ENCODE peak calls at places on chromosomes 5 and 9, in nine cellular contexts. I is NAMALWA; C is NCI-H82; H is stimulated activated CD8-positive, alpha-beta memory T cell treated with anti-CD3 and anti-CD28 coated beads, Interleukin-4, amount 100 ng/mL, for 48 hours; U is caudate nucleus; E is vagina; J is body of pancreas; Y is progenitor cell of endocrine pancreas; K is neuronal stem cell. D is an unnamed sample.

GRCh38 chr9:32954642-32955041 is 46.8 kb downstream of the APTX start:
- DNase-seq in I (no peak), Y (no peak), C (no peak), K (no peak), U (no peak), J (peak; percentile 45), H (no peak), E (no peak), D (peak; percentile 95)

GRCh38 chr5:180689071-180689694 is 39.8 kb upstream of the FLT4 start:
- DNase-seq in E (no peak), J (no peak), I (no peak), K (no peak), C (no peak), U (no peak), H (peak; percentile 53), Y (no peak), D (no peak)

GRCh38 chr5:31854181-31854624 is 215.3 kb downstream of the PDZD2 start:
- DNase-seq in K (no peak), J (peak; percentile 13), Y (no peak), U (no peak), H (no peak), I (no peak), C (peak; percentile 78), E (no peak), D (peak; percentile 56)

GRCh38 chr9:95297316-95297715 is 20.2 kb downstream of the FANCC start:
- DNase-seq in I (no peak), Y (no peak), E (no peak), J (no peak), U (no peak), K (no peak), H (no peak), C (no peak), D (no peak)

GRCh38 chr5:138035605-138036537 is 3.0 kb upstream of the FAM13B start:
- DNase-seq in Y (peak; percentile 44), K (peak; percentile 76), U (peak; percentile 67), H (peak; percentile 60), J (peak; percentile 81), I (peak; percentile 93), C (peak; percentile 91), E (no peak), D (peak; percentile 92)

GRCh38 chr5:14153932-14154646 is 10.9 kb downstream of the TRIO start:
- DNase-seq in C (no peak), Y (no peak), U (no peak), K (no peak), E (no peak), J (peak; percentile 47), I (no peak), H (no peak), D (peak; percentile 64)

GRCh38 chr9:91163773-91164471 is 197.8 kb downstream of the AUH start:
- DNase-seq in J (peak; percentile 28), I (no peak), Y (no peak), E (peak; percentile 84), H (peak; percentile 73), U (no peak), C (no peak), K (no peak), D (no peak)

GRCh38 chr9:38619556-38620447 is 594 bp downstream of the ANKRD18A start:
- DNase-seq in C (no peak), E (no peak), H (peak; percentile 44), I (no peak), K (no peak), U (peak; percentile 10), J (peak; percentile 39), Y (no peak), D (peak; percentile 71)

GRCh38 chr5:142175039-142175438 is 66.5 kb downstream of the NDFIP1 start:
- DNase-seq in I (no peak), Y (no peak), H (no peak), J (no peak), U (no peak), K (no peak), C (no peak), E (no peak), D (peak; percentile 69)

GRCh38 chr9:36317766-36318165 is 59.5 kb upstream of the GNE start:
- DNase-seq in H (no peak), K (no peak), I (no peak), U (no peak), Y (no peak), J (peak; percentile 67), C (no peak), E (no peak), D (peak; percentile 81)

GRCh38 chr5:111389390-111390082 is 122.8 kb downstream of the STARD4 start:
- DNase-seq in H (no peak), I (no peak), J (no peak), K (no peak), C (no peak), Y (no peak), U (no peak), E (no peak), D (no peak)

GRCh38 chr5:60295423-60295822 is 401.9 kb upstream of the PDE4D start:
- DNase-seq in I (peak; percentile 23), C (peak; percentile 63), U (no peak), Y (no peak), K (peak; percentile 9), H (no peak), E (no peak), J (peak; percentile 52), D (peak; percentile 30)

GRCh38 chr5:38603691-38604090 is 47.2 kb upstream of the LIFR start:
- DNase-seq in Y (no peak), E (no peak), K (no peak), U (no peak), C (no peak), H (no peak), J (no peak), I (no peak), D (no peak)

GRCh38 chr5:1648806-1649205 is 125.0 kb upstream of the LPCAT1 start:
- DNase-seq in K (no peak), C (no peak), Y (no peak), E (no peak), H (no peak), J (no peak), U (no peak), I (no peak), D (no peak)

GRCh38 chr9:128629136-128629535 is 27.5 kb downstream of the DYNC2I2 start:
- DNase-seq in I (no peak), E (no peak), Y (no peak), K (no peak), U (no peak), C (no peak), H (no peak), J (no peak), D (no peak)

GRCh38 chr5:174837919-174838902 is 113.8 kb downstream of the MSX2 start:
- DNase-seq in J (peak; percentile 33), I (no peak), C (peak; percentile 65), H (no peak), U (peak; percentile 7), E (no peak), Y (no peak), K (no peak), D (peak; percentile 21)

GRCh38 chr5:137461636-137462596 is 37.2 kb downstream of the SPOCK1 start:
- DNase-seq in U (no peak), I (no peak), E (no peak), J (no peak), H (no peak), C (peak; percentile 27), K (no peak), Y (no peak), D (peak; percentile 77)

D was measured in NCI-H69.